ENCODE peak calls at places on chromosomes 13 and 19, in eight cellular contexts. U is fibroblast of the aortic adventitia; T is NCI-H82; Q is AG09319; R is caudate nucleus; C is T-cell; I is activated T-cell treated with anti-CD3 and anti-CD28 coated beads, Interleukin-2, amount 50 U/mL, for 4 hours; L is ovary. E is an unnamed sample.
A peak's percentile ranks its signal among the peaks of the same experiment; 100 is the strongest.

GRCh38 chr19:14070268-14071050 is 2.1 kb upstream of the MISP3 start:
- DNase-seq in U (no peak), T (no peak), Q (no peak), R (no peak), C (no peak), I (no peak), L (no peak), E (peak; percentile 68)

GRCh38 chr19:46691104-46691503 is 25.8 kb downstream of the PRKD2 start:
- DNase-seq in U (no peak), T (no peak), Q (no peak), R (no peak), C (no peak), I (no peak), L (no peak), E (no peak)

GRCh38 chr13:79457948-79458347 is 23.0 kb upstream of the NDFIP2 start:
- DNase-seq in U (peak; percentile 44), T (no peak), Q (peak; percentile 46), R (no peak), C (no peak), I (no peak), L (no peak), E (peak; percentile 52)

GRCh38 chr19:51417107-51417806 is at the start of gene SIGLEC10:
- DNase-seq in U (peak; percentile 19), T (no peak), Q (no peak), R (peak; percentile 9), C (no peak), I (no peak), L (no peak), E (no peak)

GRCh38 chr13:88417801-88418200 is 746.6 kb downstream of the SLITRK5 start:
- DNase-seq in U (no peak), T (no peak), Q (no peak), R (no peak), C (no peak), I (no peak), L (no peak), E (no peak)

GRCh38 chr13:62537593-62537992 is 1121.9 kb upstream of the PCDH20 start:
- DNase-seq in U (no peak), T (peak; percentile 10), Q (no peak), R (no peak), C (no peak), I (no peak), L (no peak), E (no peak)

GRCh38 chr19:47432091-47432490 is 12.8 kb upstream of the MEIS3 start:
- DNase-seq in U (no peak), T (no peak), Q (no peak), R (no peak), C (no peak), I (no peak), L (no peak), E (no peak)

GRCh38 chr13:41613984-41614581 is 156.7 kb downstream of the RGCC start:
- DNase-seq in U (peak; percentile 96), T (no peak), Q (peak; percentile 77), R (no peak), C (no peak), I (no peak), L (peak; percentile 37), E (peak; percentile 42)

GRCh38 chr19:17322854-17323253 is 11.8 kb downstream of the ANO8 start:
- DNase-seq in U (peak; percentile 12), T (no peak), Q (no peak), R (peak; percentile 54), C (no peak), I (no peak), L (no peak), E (no peak)

GRCh38 chr19:16370671-16371391 is 46.2 kb downstream of the KLF2 start:
- DNase-seq in U (no peak), T (no peak), Q (no peak), R (no peak), C (no peak), I (no peak), L (peak; percentile 21), E (no peak)

GRCh38 chr13:82330499-82330898 is 1551.8 kb downstream of the SLITRK1 start:
- DNase-seq in U (peak; percentile 6), T (peak; percentile 44), Q (no peak), R (no peak), C (no peak), I (no peak), L (no peak), E (peak; percentile 3)

GRCh38 chr13:32824671-32825070 is 191.6 kb upstream of the KL start:
- DNase-seq in U (peak; percentile 77), T (no peak), Q (no peak), R (no peak), C (no peak), I (no peak), L (no peak), E (peak; percentile 96)

GRCh38 chr19:19120308-19121156 is 17.7 kb downstream of the TMEM161A start:
- DNase-seq in U (peak; percentile 20), T (peak; percentile 91), Q (no peak), R (peak; percentile 48), C (no peak), I (no peak), L (peak; percentile 97), E (peak; percentile 45)

E was measured in trophoblast cell.